ENCODE peak calls at places on chromosome 18, in six cellular contexts. G, A, Y, N, F and V are unnamed samples.

GRCh38 chr18:62379051-62379450 is 53.9 kb downstream of the TNFRSF11A start:
- DNase-seq in G (no peak), A (no peak), Y (no peak), N (peak; percentile 35), F (no peak), V (no peak)

GRCh38 chr18:907171-907879 is 2.7 kb downstream of the ADCYAP1 start:
- DNase-seq in G (no peak), A (no peak), Y (no peak), N (peak; percentile 18), F (no peak), V (no peak)

GRCh38 chr18:50507120-50507590 is 52.7 kb upstream of the MAPK4 start:
- DNase-seq in G (peak; percentile 3), A (peak; percentile 38), Y (no peak), N (peak; percentile 29), F (no peak), V (peak; percentile 39)

GRCh38 chr18:76686737-76687231 is 135.6 kb upstream of the ZNF236 start:
- DNase-seq in G (peak; percentile 91), A (peak; percentile 77), Y (no peak), N (peak; percentile 70), F (no peak), V (peak; percentile 68)

GRCh38 chr18:26252411-26252810 is 26.2 kb downstream of the TAF4B start:
- DNase-seq in G (no peak), A (no peak), Y (no peak), N (no peak), F (no peak), V (no peak)

GRCh38 chr18:54777118-54777791 is 51.0 kb upstream of the RAB27B start:
- DNase-seq in G (no peak), A (no peak), Y (no peak), N (peak; percentile 36), F (no peak), V (peak; percentile 7)

GRCh38 chr18:60485207-60485606 is 112.6 kb upstream of the MC4R start:
- DNase-seq in G (no peak), A (peak; percentile 29), Y (no peak), N (no peak), F (no peak), V (peak; percentile 21)

GRCh38 chr18:67302043-67302442 is 214.5 kb downstream of the DSEL start:
- DNase-seq in G (peak; percentile 72), A (peak; percentile 27), Y (no peak), N (peak; percentile 39), F (no peak), V (peak; percentile 61)

GRCh38 chr18:36559458-36559857 is 261.9 kb downstream of the FHOD3 start:
- DNase-seq in G (no peak), A (no peak), Y (no peak), N (no peak), F (no peak), V (no peak)

GRCh38 chr18:25164837-25165791 is 186.9 kb downstream of the ZNF521 start:
- DNase-seq in G (peak; percentile 28), A (peak; percentile 24), Y (no peak), N (no peak), F (no peak), V (peak; percentile 24)

GRCh38 chr18:76386071-76386470 is 109.0 kb downstream of the ZNF516 start:
- DNase-seq in G (no peak), A (no peak), Y (no peak), N (no peak), F (no peak), V (no peak)

GRCh38 chr18:12052866-12053265 is 40.8 kb upstream of the ANKRD62 start:
- DNase-seq in G (no peak), A (no peak), Y (no peak), N (no peak), F (no peak), V (no peak)

GRCh38 chr18:61203151-61203550 is 130.1 kb upstream of the CDH20 start:
- DNase-seq in G (no peak), A (no peak), Y (no peak), N (no peak), F (no peak), V (peak; percentile 35)

GRCh38 chr18:79555885-79556284 is 123.7 kb upstream of the CTDP1 start:
- DNase-seq in G (no peak), A (no peak), Y (no peak), N (no peak), F (no peak), V (no peak)

GRCh38 chr18:49924293-49924983 is 111.1 kb upstream of the ACAA2 start:
- DNase-seq in G (no peak), A (no peak), Y (no peak), N (no peak), F (no peak), V (no peak)

GRCh38 chr18:297936-298335 is 30.1 kb upstream of the THOC1 start:
- DNase-seq in G (no peak), A (no peak), Y (no peak), N (no peak), F (no peak), V (no peak)

GRCh38 chr18:2825613-2826205 is 21.1 kb upstream of the EMILIN2 start:
- DNase-seq in G (peak; percentile 68), A (no peak), Y (no peak), N (no peak), F (no peak), V (no peak)

GRCh38 chr18:28043631-28044030 is 133.3 kb downstream of the CDH2 start:
- DNase-seq in G (no peak), A (no peak), Y (no peak), N (no peak), F (no peak), V (no peak)

GRCh38 chr18:8616026-8616401 is 6.8 kb downstream of the RAB12 start:
- DNase-seq in G (no peak), A (no peak), Y (no peak), N (peak; percentile 48), F (no peak), V (no peak)

GRCh38 chr18:76444436-76445105 is 50.5 kb downstream of the ZNF516 start:
- DNase-seq in G (no peak), A (no peak), Y (no peak), N (no peak), F (no peak), V (no peak)

GRCh38 chr18:76613721-76614120 is 118.7 kb upstream of the ZNF516 start:
- DNase-seq in G (no peak), A (no peak), Y (no peak), N (no peak), F (no peak), V (no peak)

GRCh38 chr18:58512161-58512581 is 116.7 kb downstream of the ALPK2 start:
- DNase-seq in G (no peak), A (no peak), Y (no peak), N (no peak), F (no peak), V (no peak)

GRCh38 chr18:12722731-12723130 is 19.9 kb downstream of the PSMG2 start:
- DNase-seq in G (no peak), A (no peak), Y (no peak), N (no peak), F (no peak), V (no peak)

GRCh38 chr18:72544092-72544886 is at the start of gene CBLN2:
- DNase-seq in G (peak; percentile 41), A (peak; percentile 74), Y (peak; percentile 52), N (peak; percentile 75), F (no peak), V (peak; percentile 70)

GRCh38 chr18:65269375-65269774 is 481.4 kb upstream of the CDH7 start:
- DNase-seq in G (no peak), A (no peak), Y (no peak), N (no peak), F (no peak), V (no peak)